ENCODE peak calls at places on chromosomes 3 and 15, in ten cellular contexts. Q is stimulated activated CD8-positive, alpha-beta memory T cell treated with anti-CD3 and anti-CD28 coated beads, Interleukin-2, amount 100 ng/mL, for 1 hour; J is NCI-H1092 treated with DMSO at 0.1 percent for 48 hours; U is NCI-H2081; S is frontal cortex; L is adrenal gland; H is mucosa of gallbladder; Y is ELF-1; F is hypothalamus; N is H4. I is an unnamed sample.

GRCh38 chr15:68054658-68055223 is 626 bp downstream of the PIAS1 start:
- DNase-seq in Q (no peak), J (peak; percentile 48), U (peak; percentile 72), S (peak; percentile 49), L (peak; percentile 67), H (peak; percentile 34), Y (no peak), F (peak; percentile 49), N (no peak), I (peak; percentile 35)

GRCh38 chr3:33526787-33527186 is 86.6 kb upstream of the UBP1 start:
- DNase-seq in Q (no peak), J (no peak), U (no peak), S (no peak), L (no peak), H (no peak), Y (no peak), F (no peak), N (no peak), I (no peak)

GRCh38 chr3:9875448-9875847 is 4.6 kb downstream of the CIDEC start:
- DNase-seq in Q (no peak), J (peak; percentile 76), U (peak; percentile 53), S (no peak), L (no peak), H (no peak), Y (no peak), F (no peak), N (no peak), I (no peak)

GRCh38 chr15:39184701-39185390 is 396.0 kb upstream of the THBS1 start:
- DNase-seq in Q (no peak), J (no peak), U (no peak), S (no peak), L (no peak), H (no peak), Y (no peak), F (no peak), N (no peak), I (no peak)

GRCh38 chr3:118713502-118714207 is 321.0 kb downstream of the IGSF11 start:
- DNase-seq in Q (no peak), J (no peak), U (no peak), S (no peak), L (no peak), H (no peak), Y (no peak), F (no peak), N (no peak), I (no peak)

GRCh38 chr3:138460536-138461205 is 26.3 kb downstream of the ESYT3 start:
- DNase-seq in Q (no peak), J (no peak), U (no peak), S (no peak), L (no peak), H (no peak), Y (no peak), F (no peak), N (no peak), I (no peak)

GRCh38 chr3:144237351-144237750 is 265.7 kb downstream of the DIPK2A start:
- DNase-seq in Q (no peak), J (no peak), U (peak; percentile 55), S (no peak), L (no peak), H (no peak), Y (no peak), F (no peak), N (no peak), I (no peak)

GRCh38 chr15:60838206-60838605 is 359.3 kb upstream of the ICE2 start:
- DNase-seq in Q (no peak), J (no peak), U (no peak), S (no peak), L (no peak), H (no peak), Y (no peak), F (no peak), N (no peak), I (no peak)

GRCh38 chr15:69002783-69003182 is 11.7 kb upstream of the NOX5 start:
- DNase-seq in Q (no peak), J (no peak), U (no peak), S (no peak), L (no peak), H (no peak), Y (no peak), F (no peak), N (no peak), I (no peak)

GRCh38 chr15:47794266-47794914 is 77.1 kb downstream of the SEMA6D start:
- DNase-seq in Q (no peak), J (no peak), U (no peak), S (no peak), L (no peak), H (no peak), Y (no peak), F (no peak), N (no peak), I (no peak)

GRCh38 chr15:38879909-38880471 is 315.4 kb upstream of the RASGRP1 start:
- DNase-seq in Q (no peak), J (no peak), U (no peak), S (no peak), L (peak; percentile 23), H (peak; percentile 31), Y (no peak), F (no peak), N (no peak), I (no peak)

GRCh38 chr3:15535757-15536156 is 14.3 kb upstream of the COLQ start:
- DNase-seq in Q (peak; percentile 12), J (no peak), U (no peak), S (no peak), L (no peak), H (no peak), Y (no peak), F (no peak), N (no peak), I (no peak)

GRCh38 chr15:34461730-34462129 is 24.1 kb upstream of the GOLGA8A start:
- DNase-seq in Q (no peak), J (no peak), U (no peak), S (no peak), L (no peak), H (no peak), Y (no peak), F (no peak), N (no peak), I (no peak)

GRCh38 chr3:14429237-14429636 is 26.8 kb downstream of the SLC6A6 start:
- DNase-seq in Q (no peak), J (no peak), U (no peak), S (no peak), L (peak; percentile 54), H (no peak), Y (no peak), F (no peak), N (no peak), I (no peak)

GRCh38 chr15:22954798-22955543 is 25.2 kb downstream of the CYFIP1 start:
- DNase-seq in Q (no peak), J (no peak), U (no peak), S (no peak), L (no peak), H (no peak), Y (no peak), F (no peak), N (no peak), I (no peak)

GRCh38 chr15:82298520-82298919 is 35.9 kb downstream of the SAXO2 start:
- DNase-seq in Q (peak; percentile 23), J (no peak), U (no peak), S (no peak), L (no peak), H (no peak), Y (peak; percentile 73), F (peak; percentile 8), N (no peak), I (no peak)

GRCh38 chr15:69143756-69144436 is 16.5 kb upstream of the GLCE start:
- DNase-seq in Q (no peak), J (no peak), U (peak; percentile 24), S (no peak), L (no peak), H (no peak), Y (no peak), F (no peak), N (no peak), I (no peak)

GRCh38 chr3:149969110-149969944 is 1.4 kb downstream of the PFN2 start:
- DNase-seq in Q (no peak), J (peak; percentile 73), U (peak; percentile 86), S (peak; percentile 49), L (peak; percentile 58), H (peak; percentile 28), Y (peak; percentile 91), F (no peak), N (peak; percentile 88), I (no peak)

GRCh38 chr15:38398134-38398533 is 55.8 kb upstream of the FAM98B start:
- DNase-seq in Q (no peak), J (no peak), U (no peak), S (no peak), L (no peak), H (peak; percentile 12), Y (no peak), F (no peak), N (peak; percentile 91), I (no peak)

GRCh38 chr3:182303169-182303568 is 490.1 kb upstream of the ATP11B start:
- DNase-seq in Q (no peak), J (no peak), U (peak; percentile 22), S (no peak), L (no peak), H (no peak), Y (no peak), F (no peak), N (no peak), I (no peak)

GRCh38 chr3:147730311-147730710 is 321.1 kb downstream of the ZIC1 start:
- DNase-seq in Q (no peak), J (no peak), U (no peak), S (no peak), L (no peak), H (no peak), Y (peak; percentile 21), F (no peak), N (no peak), I (no peak)

GRCh38 chr3:174826069-174826468 is 33.1 kb upstream of the NAALADL2 start:
- DNase-seq in Q (no peak), J (no peak), U (no peak), S (no peak), L (no peak), H (no peak), Y (no peak), F (no peak), N (no peak), I (no peak)

GRCh38 chr3:179703816-179704215 is 51.0 kb downstream of the USP13 start:
- DNase-seq in Q (no peak), J (no peak), U (no peak), S (no peak), L (no peak), H (no peak), Y (no peak), F (no peak), N (no peak), I (no peak)

GRCh38 chr3:58668247-58668646 is 1.7 kb upstream of the FAM3D start:
- DNase-seq in Q (no peak), J (no peak), U (no peak), S (no peak), L (no peak), H (peak; percentile 64), Y (no peak), F (no peak), N (no peak), I (no peak)

GRCh38 chr15:71752604-71753289 is 57.6 kb upstream of the NR2E3 start:
- DNase-seq in Q (no peak), J (peak; percentile 19), U (peak; percentile 49), S (no peak), L (peak; percentile 73), H (no peak), Y (peak; percentile 51), F (no peak), N (peak; percentile 93), I (no peak)

I was measured in 8988T.